ENCODE peak calls at places on chromosomes 12 and 14, in eight cellular contexts. L is HCT116, U is SK-N-MC, H is GM23248, Q is fibroblast of lung, M is PC-9, K is K562, Y is GM23338. X is an unnamed sample.

GRCh38 chr14:59483360-59483759 is 848 bp downstream of the L3HYPDH start:
- DNase-seq in L (peak; percentile 2), U (no peak), H (peak; percentile 77), Q (peak; percentile 90), M (peak; percentile 35), K (peak; percentile 38), Y (no peak), X (no peak)

GRCh38 chr14:21768116-21768874 is 94.7 kb upstream of the OR4E1 start:
- DNase-seq in L (peak; percentile 32), U (peak; percentile 37), H (peak; percentile 12), Q (no peak), M (no peak), K (peak; percentile 30), Y (peak; percentile 86), X (peak; percentile 79)

GRCh38 chr14:52738409-52738808 is 8.4 kb downstream of the STYX start:
- DNase-seq in L (no peak), U (no peak), H (no peak), Q (no peak), M (no peak), K (peak; percentile 5), Y (no peak), X (no peak)

GRCh38 chr12:124448241-124448954 is 119.0 kb downstream of the NCOR2 start:
- DNase-seq in L (no peak), U (no peak), H (no peak), Q (no peak), M (no peak), K (no peak), Y (no peak), X (no peak)

GRCh38 chr12:124370384-124370783 is 75.5 kb downstream of the RFLNA start:
- DNase-seq in L (no peak), U (no peak), H (no peak), Q (no peak), M (no peak), K (no peak), Y (no peak), X (no peak)

GRCh38 chr12:68844788-68845695 is 37.1 kb downstream of the MDM2 start:
- DNase-seq in L (no peak), U (no peak), H (no peak), Q (no peak), M (no peak), K (no peak), Y (no peak), X (no peak)

GRCh38 chr12:85823436-85824179 is 12.6 kb downstream of the RASSF9 start:
- DNase-seq in L (no peak), U (no peak), H (peak; percentile 83), Q (peak; percentile 92), M (peak; percentile 67), K (no peak), Y (no peak), X (no peak)

GRCh38 chr12:66947119-66947518 is 268.2 kb upstream of the GRIP1 start:
- DNase-seq in L (no peak), U (no peak), H (no peak), Q (peak; percentile 48), M (peak; percentile 40), K (no peak), Y (no peak), X (no peak)

GRCh38 chr14:91985008-91985407 is 37.5 kb upstream of the FBLN5 start:
- DNase-seq in L (no peak), U (no peak), H (peak; percentile 74), Q (peak; percentile 81), M (no peak), K (no peak), Y (no peak), X (no peak)

GRCh38 chr12:11499802-11500201 is 104.4 kb upstream of the PRB2 start:
- DNase-seq in L (no peak), U (no peak), H (no peak), Q (no peak), M (no peak), K (no peak), Y (no peak), X (no peak)

GRCh38 chr12:88684610-88685009 is 104.3 kb upstream of the KITLG start:
- DNase-seq in L (no peak), U (no peak), H (no peak), Q (no peak), M (no peak), K (no peak), Y (no peak), X (no peak)

GRCh38 chr12:53990311-53991076 is 5.5 kb downstream of the HOXC10 start:
- DNase-seq in L (no peak), U (no peak), H (peak; percentile 56), Q (no peak), M (no peak), K (no peak), Y (peak; percentile 54), X (no peak)
- TF ChIP-seq EZH2 in L (no peak), U (no peak), H (peak; percentile 43), Q (peak; percentile 78), M (no peak), K (no peak), Y (peak; percentile 84), X (peak; percentile 79)

DNA sequence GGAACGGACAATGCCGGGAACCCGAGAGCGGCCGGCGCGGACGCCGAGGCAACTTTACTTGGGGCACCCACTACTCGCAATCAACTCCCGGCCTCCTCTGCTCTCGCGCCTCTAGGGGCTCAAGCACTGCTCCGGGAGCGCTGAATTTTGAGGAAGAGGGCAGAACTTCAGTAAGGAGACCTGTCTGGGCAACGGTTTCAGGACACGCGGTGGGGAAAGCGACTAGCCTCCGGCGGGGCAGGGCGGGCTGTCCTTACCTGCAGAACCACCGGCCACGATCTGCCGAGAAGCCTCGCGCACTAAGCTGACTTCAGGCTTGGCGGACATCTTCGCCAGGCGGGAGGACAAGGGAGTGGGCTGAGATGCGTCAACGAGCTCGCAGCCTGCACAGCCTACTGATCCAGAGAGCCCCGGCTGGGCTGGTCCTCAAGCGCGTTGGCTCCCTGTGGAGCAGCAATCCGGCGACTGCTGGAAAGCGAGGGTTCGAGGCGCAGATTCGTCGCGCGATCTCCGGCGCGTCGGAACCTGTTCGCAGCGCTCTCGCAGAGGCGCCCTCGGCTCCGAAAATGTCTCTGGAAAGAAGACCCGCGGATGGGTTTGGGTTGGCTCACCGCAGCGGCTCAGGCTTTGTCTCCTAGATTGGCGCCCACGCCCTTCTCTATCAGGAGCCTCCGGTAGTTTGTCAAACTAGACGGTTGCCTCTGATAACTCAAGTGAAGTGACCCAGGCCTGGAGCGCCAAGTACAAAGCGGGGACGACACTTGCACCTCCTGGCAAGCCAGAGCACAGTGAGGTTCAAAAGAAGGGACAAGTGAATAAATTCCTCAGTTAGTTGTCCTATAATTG is at the start of gene SLC25A21:
- DNase-seq in L (peak; percentile 71), U (no peak), H (peak; percentile 84), Q (peak; percentile 85), M (peak; percentile 63), K (peak; percentile 87), Y (peak; percentile 89), X (no peak)
- TF ChIP-seq EZH2 in L (no peak), U (no peak), H (no peak), Q (no peak), M (no peak), K (no peak), Y (no peak), X (no peak)

DNA sequence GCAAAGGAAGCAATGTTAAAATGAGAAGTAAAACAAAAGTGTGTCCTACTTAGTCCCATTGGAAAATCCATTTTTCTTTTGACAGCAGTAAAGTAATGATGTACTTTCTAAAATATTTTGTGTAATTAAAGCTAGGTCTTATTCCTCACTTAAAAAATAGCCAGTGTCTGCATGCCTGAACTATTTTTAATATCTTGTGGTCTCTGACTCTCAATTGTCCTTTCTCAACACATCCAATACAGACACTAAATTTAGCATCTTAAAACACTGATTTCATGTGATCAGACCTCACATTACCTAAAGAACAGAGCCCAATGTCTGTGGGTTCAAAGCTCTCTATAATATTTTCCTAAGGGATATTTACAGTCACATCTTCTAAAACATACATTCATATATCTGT is 108.0 kb downstream of the DERA start:
- DNase-seq in L (no peak), U (no peak), H (peak; percentile 12), Q (peak; percentile 68), M (no peak), K (no peak), Y (no peak), X (no peak)
- TF ChIP-seq EZH2 in L (no peak), U (no peak), H (no peak), Q (no peak), M (no peak), K (no peak), Y (no peak), X (no peak)

GRCh38 chr12:49341777-49342065 is 4.7 kb upstream of the C1QL4 start:
- DNase-seq in L (no peak), U (no peak), H (no peak), Q (no peak), M (no peak), K (no peak), Y (no peak), X (no peak)

GRCh38 chr12:49340971-49341776 is 4.2 kb upstream of the C1QL4 start:
- DNase-seq in L (no peak), U (no peak), H (no peak), Q (no peak), M (no peak), K (no peak), Y (peak; percentile 40), X (no peak)

GRCh38 chr12:49342914-49343731 is 3.6 kb upstream of the DNAJC22 start:
- DNase-seq in L (no peak), U (no peak), H (peak; percentile 33), Q (no peak), M (no peak), K (peak; percentile 62), Y (peak; percentile 46), X (no peak)

GRCh38 chr12:49340095-49340870 is 3.3 kb upstream of the C1QL4 start:
- DNase-seq in L (no peak), U (no peak), H (no peak), Q (no peak), M (no peak), K (no peak), Y (no peak), X (no peak)

DNA sequence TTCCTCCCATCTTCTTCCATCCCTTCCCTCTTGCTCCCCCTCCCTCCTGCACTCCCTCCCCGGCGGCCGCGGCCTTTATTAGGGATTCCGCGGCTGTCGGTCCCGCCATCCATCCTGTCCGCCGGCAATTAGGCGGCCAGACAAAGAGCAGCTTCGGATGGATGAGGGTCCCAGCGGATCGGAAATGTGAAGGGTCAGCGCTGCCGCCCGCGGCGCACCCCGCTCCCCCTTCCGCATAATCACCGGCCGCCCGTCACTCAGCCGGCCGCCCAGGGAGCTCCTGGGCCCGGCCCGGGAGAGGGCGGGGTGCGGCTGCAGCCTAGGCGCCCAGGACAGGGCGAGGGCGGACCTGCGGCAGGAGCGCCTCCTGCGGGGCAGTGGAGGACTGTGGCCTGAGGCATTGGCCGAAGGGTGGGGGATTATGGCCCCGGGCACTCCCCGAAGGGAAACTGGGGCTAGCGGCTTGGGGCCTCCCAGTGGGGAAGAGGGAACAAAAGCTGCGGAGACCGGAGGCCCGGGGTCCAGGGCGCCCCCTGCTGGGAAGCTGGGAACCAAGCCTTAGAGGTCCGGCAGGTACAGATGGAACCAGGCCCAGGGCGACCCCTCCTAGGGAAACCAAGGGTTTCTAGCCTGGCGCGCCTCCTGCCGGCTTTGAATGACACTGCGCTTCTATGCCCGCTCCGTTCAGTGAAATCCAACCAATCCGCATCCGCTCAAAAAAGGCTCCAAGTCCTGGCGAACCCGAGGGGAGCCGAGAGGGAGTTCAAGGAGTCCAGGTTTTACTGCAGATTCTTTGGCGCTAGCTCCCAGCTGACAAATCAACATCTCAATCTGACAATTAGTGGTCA is 4.4 kb upstream of the DNAJC22 start:
- DNase-seq in L (peak; percentile 79), U (no peak), H (peak; percentile 81), Q (peak; percentile 64), M (no peak), K (peak; percentile 96), Y (peak; percentile 98), X (peak; percentile 88)
- TF ChIP-seq EZH2 in L (no peak), U (no peak), H (peak; percentile 75), Q (peak; percentile 20), M (no peak), K (no peak), Y (peak; percentile 52), X (no peak)

GRCh38 chr14:67487937-67488893 is at the start of gene TMEM229B:
- DNase-seq in L (no peak), U (no peak), H (no peak), Q (no peak), M (no peak), K (no peak), Y (no peak), X (peak; percentile 85)
- TF ChIP-seq EZH2 in L (no peak), U (no peak), H (no peak), Q (no peak), M (no peak), K (no peak), Y (no peak), X (no peak)

X was measured in MM.1S.